ENCODE peak calls at places on chromosome X, in four cellular contexts. L, K, N and A are unnamed samples.

GRCh38 chrX:150085881-150086280 is 147.6 kb upstream of the EOLA2 start:
- DNase-seq in L (no peak), K (no peak), N (no peak), A (no peak)

GRCh38 chrX:42992199-42992943 is 214.4 kb upstream of the PPP1R2C start:
- DNase-seq in L (no peak), K (peak; percentile 4), N (no peak), A (no peak)

GRCh38 chrX:115147220-115147619 is 42.0 kb upstream of the RBMXL3 start:
- DNase-seq in L (no peak), K (peak; percentile 4), N (no peak), A (no peak)

GRCh38 chrX:153922932-153923857 is 2.9 kb downstream of the ARHGAP4 start:
- DNase-seq in L (no peak), K (no peak), N (peak; percentile 74), A (no peak)

GRCh38 chrX:110032534-110033161 is 29.7 kb downstream of the TMEM164 start:
- DNase-seq in L (no peak), K (no peak), N (no peak), A (no peak)

GRCh38 chrX:152958047-152958446 is 35.9 kb downstream of the PNMA5 start:
- DNase-seq in L (no peak), K (peak; percentile 2), N (no peak), A (no peak)

GRCh38 chrX:100745806-100746537 is 14.1 kb upstream of the SYTL4 start:
- DNase-seq in L (no peak), K (no peak), N (peak; percentile 10), A (no peak)

GRCh38 chrX:123993326-123993725 is 31.8 kb downstream of the STAG2 start:
- DNase-seq in L (no peak), K (peak; percentile 8), N (no peak), A (peak; percentile 29)

GRCh38 chrX:132022115-132022862 is 813 bp upstream of the STK26 start:
- DNase-seq in L (no peak), K (no peak), N (no peak), A (no peak)

GRCh38 chrX:7891928-7892327 is 35.3 kb downstream of the PNPLA4 start:
- DNase-seq in L (no peak), K (no peak), N (no peak), A (no peak)

GRCh38 chrX:29299689-29300088 is 712.4 kb downstream of the IL1RAPL1 start:
- DNase-seq in L (no peak), K (peak; percentile 5), N (no peak), A (peak; percentile 10)

GRCh38 chrX:56765816-56766553 is 36.9 kb downstream of the NBDY start:
- DNase-seq in L (no peak), K (no peak), N (no peak), A (no peak)

GRCh38 chrX:5388087-5388486 is 840.6 kb downstream of the NLGN4X start:
- DNase-seq in L (no peak), K (no peak), N (no peak), A (no peak)

GRCh38 chrX:78476701-78477100 is 149.3 kb upstream of the CYSLTR1 start:
- DNase-seq in L (no peak), K (no peak), N (no peak), A (no peak)

GRCh38 chrX:28303486-28303885 is 283.8 kb upstream of the IL1RAPL1 start:
- DNase-seq in L (no peak), K (no peak), N (no peak), A (no peak)

GRCh38 chrX:3811331-3812311 is 98.2 kb upstream of the PRKX start:
- DNase-seq in L (no peak), K (no peak), N (no peak), A (no peak)

GRCh38 chrX:11687157-11687556 is 21.4 kb upstream of the ARHGAP6 start:
- DNase-seq in L (no peak), K (no peak), N (no peak), A (no peak)
- H3K27ac ChIP-seq in L (no peak overlapping the region), K (no peak overlapping the region), N (no peak overlapping the region), A (no peak overlapping the region)

DNA sequence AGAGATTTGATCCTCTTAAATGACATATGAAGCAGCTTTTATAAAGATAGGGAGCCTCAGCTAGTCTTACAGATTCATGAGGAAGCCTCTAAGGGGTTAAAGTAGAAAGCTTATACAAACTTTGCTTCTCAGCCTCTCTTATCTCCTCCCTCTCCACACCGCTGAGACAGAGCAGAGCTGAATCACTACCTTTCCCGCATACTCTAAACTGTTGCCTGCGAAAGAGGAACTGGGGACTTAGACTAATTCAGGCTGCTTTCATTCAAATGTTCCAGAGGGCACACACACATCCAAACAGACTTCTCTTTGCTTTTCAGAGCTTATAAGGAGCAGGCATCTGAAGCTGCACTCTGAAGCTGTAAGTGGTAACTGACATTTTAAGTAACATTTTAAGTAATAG is at the start of gene SERTM2:
- DNase-seq in L (no peak), K (no peak), N (no peak), A (no peak)
- H3K27ac ChIP-seq in L (no peak within 1 kb of the TSS), K (no peak within 1 kb of the TSS), N (no peak within 1 kb of the TSS), A (no peak within 1 kb of the TSS)

DNA sequence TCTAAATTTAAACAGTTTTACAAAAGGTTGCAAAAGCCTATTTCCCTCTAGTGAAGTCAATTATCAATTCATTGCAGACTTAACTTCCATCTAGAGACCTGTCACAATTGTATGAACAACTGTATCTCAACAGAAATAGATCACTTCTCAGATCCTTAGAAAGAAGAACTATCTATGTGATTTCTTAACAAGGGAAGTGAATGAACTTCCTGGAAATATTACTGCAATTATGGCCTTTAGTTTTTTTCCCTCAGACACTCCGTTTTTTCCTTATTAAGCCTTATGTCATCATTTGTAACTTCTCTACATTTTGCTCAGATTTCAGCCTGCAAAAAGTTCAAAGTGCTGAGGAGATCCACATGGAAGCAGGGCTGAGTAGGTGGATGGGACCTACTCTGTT is 112.1 kb downstream of the NYX start:
- DNase-seq in L (no peak), K (no peak), N (no peak), A (no peak)
- H3K27ac ChIP-seq in L (no peak overlapping the region), K (no peak overlapping the region), N (no peak overlapping the region), A (no peak overlapping the region)

DNA sequence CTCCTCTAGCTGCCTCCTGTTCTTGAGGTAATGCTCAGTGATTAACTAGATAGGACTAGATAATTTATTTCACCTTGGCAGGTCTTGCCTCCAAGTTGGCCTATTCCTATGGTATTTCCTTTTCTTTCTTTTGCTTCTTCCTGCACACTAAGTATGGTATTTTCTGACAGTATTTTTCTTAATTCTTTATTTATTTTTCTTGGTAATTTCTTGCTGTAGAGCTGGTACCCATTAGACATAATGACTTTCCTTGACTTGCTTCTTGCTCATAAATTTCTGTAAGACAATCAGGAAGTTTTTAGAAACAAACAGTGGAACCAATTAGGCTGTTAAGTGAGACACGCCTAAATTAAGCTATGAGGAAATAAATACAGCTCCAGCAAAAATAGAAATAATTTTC is 9.5 kb downstream of the RAB9A start:
- DNase-seq in L (no peak), K (no peak), N (no peak), A (no peak)
- H3K27ac ChIP-seq in L (no peak overlapping the region), K (no peak overlapping the region), N (no peak overlapping the region), A (peak overlapping the region; percentile 32)

GRCh38 chrX:120790552-120790951 is 85.1 kb downstream of the CT47B1 start:
- DNase-seq in L (no peak), K (no peak), N (no peak), A (no peak)

GRCh38 chrX:120793098-120793497 is 82.6 kb downstream of the CT47B1 start:
- DNase-seq in L (no peak), K (no peak), N (no peak), A (no peak)

GRCh38 chrX:120794525-120794975 is 81.1 kb downstream of the CT47B1 start:
- DNase-seq in L (no peak), K (peak; percentile 2), N (no peak), A (peak; percentile 12)

GRCh38 chrX:120791013-120791643 is 84.5 kb downstream of the CT47B1 start:
- DNase-seq in L (no peak), K (no peak), N (peak; percentile 24), A (no peak)

DNA sequence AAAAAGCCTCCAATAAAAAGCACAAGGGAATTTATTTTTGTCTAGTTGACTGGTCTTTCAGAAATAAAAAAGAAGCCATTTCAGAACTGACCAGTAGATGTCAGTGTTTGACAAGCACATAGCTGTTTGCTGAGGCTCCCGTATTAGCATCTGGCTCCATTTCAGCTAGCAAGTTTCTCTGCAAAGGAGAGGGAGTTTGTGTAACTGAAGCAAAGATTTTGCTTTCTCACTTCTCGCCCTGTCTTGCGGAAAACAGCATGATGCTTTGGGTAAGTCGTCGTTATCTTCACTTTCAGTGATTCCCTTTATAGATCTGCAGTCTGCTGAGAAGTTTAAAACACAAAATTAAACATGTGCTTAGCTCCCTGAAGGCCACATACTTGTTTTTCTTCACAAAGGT is 85.5 kb downstream of the CT47B1 start:
- DNase-seq in L (no peak), K (peak; percentile 33), N (peak; percentile 26), A (no peak)
- H3K27ac ChIP-seq in L (no peak overlapping the region), K (no peak overlapping the region), N (no peak overlapping the region), A (no peak overlapping the region)

DNA sequence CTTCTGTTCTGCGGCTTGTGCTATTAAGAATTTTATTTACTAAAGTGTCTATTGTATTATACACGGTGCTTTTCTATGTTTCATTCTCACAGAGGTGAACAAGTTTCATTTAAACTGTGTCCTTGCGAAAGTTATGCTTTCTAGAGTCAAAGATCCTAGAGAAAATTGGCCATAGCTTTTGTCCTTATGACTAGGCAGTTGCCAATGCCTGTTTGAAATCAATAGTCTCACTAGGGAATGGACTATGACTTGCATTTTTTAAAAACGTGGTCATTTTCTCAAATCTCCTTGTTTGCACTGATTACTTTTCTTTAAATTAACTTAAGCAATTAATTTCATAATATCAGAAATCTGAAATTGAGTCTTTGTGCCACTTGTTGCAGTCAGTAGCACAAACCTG is 211.7 kb upstream of the MID1 start:
- DNase-seq in L (no peak), K (no peak), N (no peak), A (no peak)
- H3K27ac ChIP-seq in L (no peak overlapping the region), K (no peak overlapping the region), N (no peak overlapping the region), A (no peak overlapping the region)